ENCODE peak calls at places on chromosome 20, in six cellular contexts. One of them, this sample, is unnamed. For H3K27me3, the result is how much of the 10 kb centered on the place peaks cover.

GRCh38 chr20:14062171-14062570 is 66.9 kb downstream of the MACROD2 start:
- DNase-seq in H1: no peak
- DNase-seq in HepG2: no peak
- DNase-seq in K562: no peak
- DNase-seq in SK-N-SH: no peak
- DNase-seq in GM12878: no peak
- DNase-seq in this sample: no peak

GRCh38 chr20:29299811-29300578 is 1957.5 kb upstream of the DEFB115 start:
- DNase-seq in GM12878: no peak
- DNase-seq in HepG2: no peak
- DNase-seq in K562: no peak
- DNase-seq in H1: no peak
- DNase-seq in SK-N-SH: no peak
- DNase-seq in this sample: no peak

GRCh38 chr20:49766979-49767419 is 45.6 kb upstream of the SLC9A8 start:
- DNase-seq in H1: no peak
- DNase-seq in K562: no peak
- DNase-seq in GM12878: no peak
- DNase-seq in SK-N-SH: no peak
- DNase-seq in HepG2: no peak
- DNase-seq in this sample: peak

GRCh38 chr20:4691753-4692152 is 30.0 kb upstream of the PRND start:
- DNase-seq in HepG2: peak
- DNase-seq in SK-N-SH: no peak
- DNase-seq in H1: no peak
- DNase-seq in GM12878: no peak
- DNase-seq in K562: no peak
- DNase-seq in this sample: no peak

GRCh38 chr20:1567392-1568165 is 10.1 kb upstream of the SIRPD start:
- DNase-seq in K562: peak
- DNase-seq in GM12878: no peak
- DNase-seq in HepG2: peak
- DNase-seq in H1: no peak
- DNase-seq in SK-N-SH: no peak
- DNase-seq in this sample: peak

GRCh38 chr20:3808141-3808479 is 12.0 kb downstream of the CDC25B start:
- DNase-seq in K562: no peak
- DNase-seq in GM12878: no peak
- DNase-seq in HepG2: peak
- DNase-seq in SK-N-SH: no peak
- DNase-seq in H1: no peak
- DNase-seq in this sample: no peak

GRCh38 chr20:37311710-37312355 is 22.4 kb downstream of the MANBAL start:
- DNase-seq in GM12878: no peak
- DNase-seq in K562: no peak
- DNase-seq in H1: no peak
- DNase-seq in HepG2: no peak
- DNase-seq in SK-N-SH: no peak
- DNase-seq in this sample: no peak

GRCh38 chr20:53609501-53610445 is 16.1 kb upstream of the ZNF217 start:
- DNase-seq in HepG2: no peak
- DNase-seq in K562: peak
- DNase-seq in H1: peak
- DNase-seq in SK-N-SH: no peak
- DNase-seq in GM12878: no peak
- DNase-seq in this sample: peak

GRCh38 chr20:5818346-5818681 is 68.1 kb downstream of the SHLD1 start:
- DNase-seq in K562: no peak
- DNase-seq in H1: no peak
- DNase-seq in HepG2: no peak
- DNase-seq in SK-N-SH: no peak
- DNase-seq in GM12878: no peak
- DNase-seq in this sample: no peak

GRCh38 chr20:33465536-33466302 is 22.2 kb upstream of the SNTA1 start:
- DNase-seq in HepG2: peak
- DNase-seq in H1: no peak
- DNase-seq in SK-N-SH: no peak
- DNase-seq in GM12878: no peak
- DNase-seq in K562: no peak
- DNase-seq in this sample: no peak

GRCh38 chr20:25195962-25196700 is 619 bp downstream of the ENTPD6 start:
- DNase-seq in GM12878: no peak
- DNase-seq in H1: peak
- DNase-seq in K562: no peak
- DNase-seq in SK-N-SH: no peak
- DNase-seq in HepG2: peak
- DNase-seq in this sample: no peak

GRCh38 chr20:64212750-64213149 is 42.8 kb upstream of the PCMTD2 start:
- DNase-seq in K562: no peak
- DNase-seq in SK-N-SH: no peak
- DNase-seq in GM12878: no peak
- DNase-seq in HepG2: no peak
- DNase-seq in H1: no peak
- DNase-seq in this sample: peak

DNA sequence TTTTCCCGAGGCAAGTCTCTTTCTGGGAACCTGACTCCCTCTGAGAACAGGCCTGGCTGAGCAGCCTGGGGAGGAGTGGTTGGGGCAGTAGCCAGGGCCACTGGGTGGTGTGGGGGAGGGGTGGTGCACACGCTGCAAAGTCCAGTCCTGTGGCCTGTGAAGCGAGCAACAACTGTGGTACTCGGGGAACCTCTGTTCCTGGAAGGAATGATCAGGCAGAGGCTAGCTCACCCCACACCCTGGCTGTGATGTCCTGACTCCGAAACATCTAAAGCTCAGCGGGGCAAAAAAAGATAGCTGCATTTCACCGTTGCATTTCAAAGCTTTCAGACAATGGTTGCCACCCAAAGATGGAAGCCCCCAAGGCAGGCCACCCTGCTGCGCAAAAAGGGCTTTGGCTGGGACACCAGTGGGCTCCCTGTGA is 25.5 kb downstream of the PCK1 start:
- DNase-seq in HepG2: peak
- DNase-seq in GM12878: no peak
- DNase-seq in SK-N-SH: no peak
- DNase-seq in K562: peak
- DNase-seq in H1: no peak
- DNase-seq in this sample: no peak
- H3K27me3 ChIP-seq in HepG2: under half
- H3K27me3 ChIP-seq in GM12878: under half
- H3K27me3 ChIP-seq in SK-N-SH: under half
- H3K27me3 ChIP-seq in K562: under half
- H3K27me3 ChIP-seq in H1: under half
- H3K27me3 ChIP-seq in this sample: under half

GRCh38 chr20:10584319-10584812 is 89.4 kb downstream of the JAG1 start:
- DNase-seq in K562: no peak
- DNase-seq in HepG2: no peak
- DNase-seq in GM12878: no peak
- DNase-seq in H1: no peak
- DNase-seq in SK-N-SH: no peak
- DNase-seq in this sample: no peak
- TF ChIP-seq GABPA in K562: no peak
- TF ChIP-seq GABPA in HepG2: no peak
- TF ChIP-seq GABPA in GM12878: no peak
- TF ChIP-seq GABPA in H1: no peak
- TF ChIP-seq GABPA in SK-N-SH: no peak
- TF ChIP-seq GABPA in this sample: no peak

DNA sequence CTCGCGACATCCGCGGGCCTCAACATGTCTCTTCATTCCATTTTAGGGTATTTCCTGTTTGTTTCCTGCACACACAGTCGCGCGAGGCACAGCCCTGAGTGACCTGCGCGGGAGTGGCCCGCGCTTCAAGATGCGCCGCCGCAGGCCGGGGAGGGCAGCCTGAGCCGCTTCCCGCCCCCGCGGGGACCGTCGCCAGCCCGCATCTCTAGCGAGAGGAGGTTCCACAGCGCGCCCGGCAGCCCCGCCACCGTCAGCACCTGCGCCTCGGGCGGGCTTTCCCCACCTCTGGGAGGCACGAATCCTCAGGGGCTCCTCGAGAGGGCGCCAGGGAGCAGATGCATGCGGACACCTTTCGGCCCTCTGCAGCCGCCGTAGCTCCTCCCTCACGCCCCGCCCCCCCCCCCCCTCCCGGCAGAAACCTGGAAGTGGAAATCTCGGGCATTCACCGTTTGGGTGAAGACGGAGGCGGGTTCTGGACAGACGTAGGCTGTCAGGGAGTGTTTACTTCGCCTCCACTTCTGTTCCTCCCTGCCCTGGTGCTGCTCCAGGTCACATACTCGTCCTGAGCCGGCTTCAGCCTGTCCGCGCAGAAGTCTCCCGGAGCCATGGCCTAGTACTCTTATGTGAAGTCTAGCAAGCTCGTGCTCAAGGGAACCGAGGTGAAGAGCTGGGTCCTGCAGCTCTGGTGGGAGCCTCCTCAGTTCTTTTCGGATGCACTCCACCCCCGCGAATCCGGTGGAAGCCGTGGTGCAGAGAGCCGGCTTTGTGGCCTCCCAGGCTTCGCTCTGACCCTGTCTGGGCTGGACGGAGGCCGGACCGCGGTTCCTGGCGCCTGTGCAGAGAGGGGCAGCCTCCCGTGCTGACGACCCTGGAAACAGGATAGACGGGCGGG is 880.5 kb upstream of the DEFB115 start:
- DNase-seq in SK-N-SH: peak
- DNase-seq in K562: peak
- DNase-seq in H1: peak
- DNase-seq in GM12878: peak
- DNase-seq in HepG2: peak
- DNase-seq in this sample: no peak
- H3K4me3 ChIP-seq in SK-N-SH: peak
- H3K4me3 ChIP-seq in K562: peak
- H3K4me3 ChIP-seq in H1: no peak
- H3K4me3 ChIP-seq in GM12878: peak
- H3K4me3 ChIP-seq in HepG2: peak
- H3K4me3 ChIP-seq in this sample: no peak

DNA sequence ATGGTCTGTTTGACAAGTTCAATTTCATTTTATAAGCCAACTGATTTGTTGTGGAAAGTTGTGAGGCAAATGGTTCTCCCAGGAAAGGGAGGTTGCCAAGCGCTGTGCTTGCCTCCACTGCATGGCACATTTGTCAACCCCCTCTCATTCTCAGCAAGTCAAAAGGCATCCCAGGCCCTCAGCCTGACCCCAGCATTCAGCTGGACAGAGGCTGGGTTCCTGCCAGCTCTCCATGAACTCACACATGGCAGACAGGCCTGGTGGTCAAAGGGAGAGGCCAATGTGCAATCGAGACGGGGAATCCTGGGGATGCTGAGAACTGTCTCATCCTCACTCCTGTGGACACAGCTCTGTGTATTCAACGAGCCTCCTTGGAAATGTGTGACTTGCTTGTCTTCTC is 106.1 kb upstream of the CDH4 start:
- DNase-seq in K562: no peak
- DNase-seq in HepG2: no peak
- DNase-seq in SK-N-SH: no peak
- DNase-seq in H1: no peak
- DNase-seq in GM12878: no peak
- DNase-seq in this sample: no peak
- H3K27me3 ChIP-seq in K562: under half
- H3K27me3 ChIP-seq in HepG2: under half
- H3K27me3 ChIP-seq in SK-N-SH: under half
- H3K27me3 ChIP-seq in H1: under half
- H3K27me3 ChIP-seq in GM12878: under half
- H3K27me3 ChIP-seq in this sample: under half

DNA sequence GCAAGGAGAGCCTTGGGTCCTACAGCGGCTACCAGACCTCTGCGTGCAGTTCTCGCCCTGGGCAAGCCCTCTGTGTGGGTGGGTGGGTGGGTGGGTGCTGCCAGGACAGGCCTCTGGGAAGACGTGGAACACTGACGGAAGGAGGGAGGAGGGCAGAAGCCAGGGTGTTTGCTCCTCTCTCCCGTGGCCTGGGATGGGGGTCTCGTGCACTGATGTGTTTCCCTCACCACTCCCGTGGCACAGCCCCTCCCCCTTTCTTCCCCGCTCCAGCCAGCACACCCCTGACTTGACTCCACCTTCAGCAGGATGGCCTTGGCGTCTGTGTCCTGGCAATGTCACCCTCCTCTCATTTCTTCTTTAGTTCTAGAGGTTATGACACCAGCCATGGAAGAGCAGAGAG is 130.0 kb downstream of the CDH26 start:
- DNase-seq in HepG2: no peak
- DNase-seq in SK-N-SH: no peak
- DNase-seq in K562: no peak
- DNase-seq in GM12878: no peak
- DNase-seq in H1: no peak
- DNase-seq in this sample: no peak
- TF ChIP-seq GABPA in HepG2: no peak
- TF ChIP-seq GABPA in SK-N-SH: no peak
- TF ChIP-seq GABPA in K562: no peak
- TF ChIP-seq GABPA in GM12878: no peak
- TF ChIP-seq GABPA in H1: no peak
- TF ChIP-seq GABPA in this sample: no peak

GRCh38 chr20:62511915-62512610 is 36.3 kb upstream of the GATA5 start:
- DNase-seq in H1: no peak
- DNase-seq in GM12878: no peak
- DNase-seq in HepG2: no peak
- DNase-seq in SK-N-SH: no peak
- DNase-seq in K562: no peak
- DNase-seq in this sample: no peak
- H3K4me3 ChIP-seq in H1: no peak
- H3K4me3 ChIP-seq in GM12878: no peak
- H3K4me3 ChIP-seq in HepG2: no peak
- H3K4me3 ChIP-seq in SK-N-SH: no peak
- H3K4me3 ChIP-seq in K562: no peak
- H3K4me3 ChIP-seq in this sample: no peak

GRCh38 chr20:62580733-62581132 is 61.6 kb upstream of the SLCO4A1 start:
- DNase-seq in HepG2: no peak
- DNase-seq in GM12878: no peak
- DNase-seq in SK-N-SH: no peak
- DNase-seq in H1: no peak
- DNase-seq in K562: no peak
- DNase-seq in this sample: no peak

GRCh38 chr20:62581308-62581707 is 61.0 kb upstream of the SLCO4A1 start:
- DNase-seq in H1: no peak
- DNase-seq in K562: no peak
- DNase-seq in HepG2: no peak
- DNase-seq in SK-N-SH: no peak
- DNase-seq in GM12878: no peak
- DNase-seq in this sample: no peak

GRCh38 chr20:62578294-62578897 is 63.9 kb upstream of the SLCO4A1 start:
- DNase-seq in SK-N-SH: peak
- DNase-seq in HepG2: peak
- DNase-seq in GM12878: no peak
- DNase-seq in K562: peak
- DNase-seq in H1: no peak
- DNase-seq in this sample: no peak

GRCh38 chr20:62581806-62582205 is 60.5 kb upstream of the SLCO4A1 start:
- DNase-seq in HepG2: no peak
- DNase-seq in SK-N-SH: no peak
- DNase-seq in K562: no peak
- DNase-seq in GM12878: no peak
- DNase-seq in H1: no peak
- DNase-seq in this sample: no peak

GRCh38 chr20:62580052-62580451 is 62.3 kb upstream of the SLCO4A1 start:
- DNase-seq in H1: no peak
- DNase-seq in SK-N-SH: no peak
- DNase-seq in K562: no peak
- DNase-seq in HepG2: no peak
- DNase-seq in GM12878: no peak
- DNase-seq in this sample: no peak
- H3K27me3 ChIP-seq in H1: under half
- H3K27me3 ChIP-seq in SK-N-SH: under half
- H3K27me3 ChIP-seq in K562: half or more
- H3K27me3 ChIP-seq in HepG2: under half
- H3K27me3 ChIP-seq in GM12878: under half
- H3K27me3 ChIP-seq in this sample: under half

GRCh38 chr20:44089987-44090674 is 96.9 kb downstream of the JPH2 start:
- DNase-seq in GM12878: peak
- DNase-seq in SK-N-SH: no peak
- DNase-seq in H1: no peak
- DNase-seq in K562: peak
- DNase-seq in HepG2: peak
- DNase-seq in this sample: peak
- TF ChIP-seq GABPA in GM12878: no peak
- TF ChIP-seq GABPA in SK-N-SH: no peak
- TF ChIP-seq GABPA in H1: no peak
- TF ChIP-seq GABPA in K562: no peak
- TF ChIP-seq GABPA in HepG2: no peak
- TF ChIP-seq GABPA in this sample: no peak